ENCODE peak calls at places on chromosome 17, in six cellular contexts. F is HS-5; D is heart right ventricle; S is sigmoid colon; H is T47D; W is activated T-helper 1 cell treated with anti-CD3 and anti-CD28 coated beads, Interleukin-2, amount 50 U/mL, for 16 hours. A is an unnamed sample.

GRCh38 chr17:60766778-60767190 is 89.1 kb downstream of the BCAS3 start:
- DNase-seq in F (no peak), D (no peak), H (no peak), W (no peak), S (no peak), A (no peak)

GRCh38 chr17:71914042-71914441 is 206.8 kb upstream of the SOX9 start:
- DNase-seq in F (no peak), D (no peak), W (no peak), S (no peak), H (no peak), A (no peak)

GRCh38 chr17:49055181-49055927 is 58.2 kb downstream of the IGF2BP1 start:
- DNase-seq in S (no peak), H (no peak), F (no peak), W (no peak), D (no peak), A (no peak)

GRCh38 chr17:82503728-82504308 is 15.7 kb upstream of the FOXK2 start:
- DNase-seq in F (no peak), H (no peak), S (no peak), D (no peak), W (no peak), A (no peak)

GRCh38 chr17:42016411-42016831 is 818 bp downstream of the DNAJC7 start:
- DNase-seq in S (no peak), D (no peak), W (no peak), F (no peak), H (no peak), A (no peak)

GRCh38 chr17:2214047-2214717 is 89.4 kb downstream of the SMG6 start:
- DNase-seq in F (no peak), S (peak), D (peak), W (no peak), H (no peak), A (no peak)

GRCh38 chr17:75266315-75267145 is 4.5 kb downstream of the MIF4GD start:
- DNase-seq in W (no peak), S (no peak), F (no peak), H (no peak), D (no peak), A (no peak)

GRCh38 chr17:57524790-57525543 is 220.1 kb downstream of the CCDC182 start:
- DNase-seq in W (no peak), F (no peak), D (no peak), H (no peak), S (no peak), A (no peak)

GRCh38 chr17:44344939-44345496 is at the start of gene GRN:
- DNase-seq in D (peak), S (peak), W (peak), H (peak), F (peak), A (peak)

GRCh38 chr17:48441231-48441711 is 11.3 kb upstream of the SKAP1 start:
- DNase-seq in D (no peak), S (no peak), H (no peak), W (no peak), F (no peak), A (no peak)

GRCh38 chr17:63945851-63946439 is 13.8 kb upstream of the CD79B start:
- DNase-seq in W (no peak), H (no peak), S (no peak), D (no peak), F (no peak), A (no peak)

GRCh38 chr17:46163929-46164594 is 29.2 kb downstream of the KANSL1 start:
- DNase-seq in F (no peak), H (no peak), D (no peak), S (no peak), W (no peak), A (no peak)

GRCh38 chr17:3887811-3888210 is 5.0 kb downstream of the CAMKK1 start:
- DNase-seq in S (no peak), F (no peak), W (no peak), D (no peak), H (no peak), A (no peak)

GRCh38 chr17:16463341-16464000 is 28.5 kb downstream of the LRRC75A start:
- DNase-seq in S (no peak), H (no peak), D (peak), W (no peak), F (no peak), A (no peak)

GRCh38 chr17:77427471-77427991 is 286.8 kb downstream of the SEC14L1 start:
- DNase-seq in F (peak), W (no peak), H (no peak), S (peak), D (no peak), A (no peak)

A was measured in HFF-Myc.